ENCODE peak calls at places on chromosomes 11 and 22, in seven cellular contexts. One of them, this sample, is unnamed.

GRCh38 chr11:47916361-47916841 is 64.0 kb upstream of the PTPRJ start:
- DNase-seq in RWPE2: no peak
- DNase-seq in spleen: no peak
- DNase-seq in GM23248: no peak
- DNase-seq in pancreas: peak; percentile 75
- DNase-seq in small intestine: peak; percentile 68
- DNase-seq in esophagus muscularis mucosa: no peak
- DNase-seq in this sample: no peak

GRCh38 chr11:76888989-76889388 is 28.3 kb downstream of the ACER3 start:
- DNase-seq in RWPE2: no peak
- DNase-seq in spleen: no peak
- DNase-seq in GM23248: no peak
- DNase-seq in pancreas: no peak
- DNase-seq in small intestine: peak; percentile 38
- DNase-seq in esophagus muscularis mucosa: no peak
- DNase-seq in this sample: no peak

GRCh38 chr11:34651551-34651950 is 30.7 kb downstream of the EHF start:
- DNase-seq in RWPE2: no peak
- DNase-seq in spleen: no peak
- DNase-seq in GM23248: no peak
- DNase-seq in pancreas: no peak
- DNase-seq in small intestine: no peak
- DNase-seq in esophagus muscularis mucosa: no peak
- DNase-seq in this sample: peak; percentile 73

GRCh38 chr11:88384004-88384677 is 46.6 kb upstream of the CTSC start:
- DNase-seq in RWPE2: no peak
- DNase-seq in spleen: no peak
- DNase-seq in GM23248: peak; percentile 61
- DNase-seq in pancreas: no peak
- DNase-seq in small intestine: no peak
- DNase-seq in esophagus muscularis mucosa: no peak
- DNase-seq in this sample: no peak

GRCh38 chr11:131511794-131512193 is 141.4 kb downstream of the NTM start:
- DNase-seq in RWPE2: no peak
- DNase-seq in spleen: no peak
- DNase-seq in GM23248: peak; percentile 28
- DNase-seq in pancreas: peak; percentile 48
- DNase-seq in small intestine: peak; percentile 79
- DNase-seq in esophagus muscularis mucosa: no peak
- DNase-seq in this sample: no peak

GRCh38 chr11:108734956-108735559 is 70.2 kb downstream of the DDX10 start:
- DNase-seq in RWPE2: no peak
- DNase-seq in spleen: no peak
- DNase-seq in GM23248: peak; percentile 24
- DNase-seq in pancreas: no peak
- DNase-seq in small intestine: peak; percentile 22
- DNase-seq in esophagus muscularis mucosa: no peak
- DNase-seq in this sample: peak; percentile 14

GRCh38 chr11:66851251-66851620 is 5.6 kb upstream of the LRFN4 start:
- DNase-seq in RWPE2: peak; percentile 23
- DNase-seq in spleen: peak; percentile 41
- DNase-seq in GM23248: no peak
- DNase-seq in pancreas: peak; percentile 19
- DNase-seq in small intestine: no peak
- DNase-seq in esophagus muscularis mucosa: no peak
- DNase-seq in this sample: no peak

GRCh38 chr11:119361056-119361787 is 14.7 kb upstream of the MFRP start:
- DNase-seq in RWPE2: peak; percentile 92
- DNase-seq in spleen: peak; percentile 37
- DNase-seq in GM23248: peak; percentile 92
- DNase-seq in pancreas: peak; percentile 76
- DNase-seq in small intestine: peak; percentile 68
- DNase-seq in esophagus muscularis mucosa: no peak
- DNase-seq in this sample: peak; percentile 18

GRCh38 chr11:1825039-1825740 is 9.6 kb upstream of the SYT8 start:
- DNase-seq in RWPE2: no peak
- DNase-seq in spleen: peak; percentile 87
- DNase-seq in GM23248: no peak
- DNase-seq in pancreas: peak; percentile 78
- DNase-seq in small intestine: peak; percentile 56
- DNase-seq in esophagus muscularis mucosa: no peak
- DNase-seq in this sample: peak; percentile 83

GRCh38 chr22:31019276-31019930 is 50.3 kb downstream of the TUG1 start:
- DNase-seq in RWPE2: no peak
- DNase-seq in spleen: no peak
- DNase-seq in GM23248: no peak
- DNase-seq in pancreas: no peak
- DNase-seq in small intestine: peak; percentile 81
- DNase-seq in esophagus muscularis mucosa: no peak
- DNase-seq in this sample: no peak

GRCh38 chr22:32836286-32836859 is 34.9 kb downstream of the TIMP3 start:
- DNase-seq in RWPE2: no peak
- DNase-seq in spleen: no peak
- DNase-seq in GM23248: peak; percentile 56
- DNase-seq in pancreas: no peak
- DNase-seq in small intestine: peak; percentile 24
- DNase-seq in esophagus muscularis mucosa: no peak
- DNase-seq in this sample: peak; percentile 6

GRCh38 chr11:108967571-108967970 is 302.7 kb downstream of the DDX10 start:
- DNase-seq in RWPE2: no peak
- DNase-seq in spleen: no peak
- DNase-seq in GM23248: peak; percentile 71
- DNase-seq in pancreas: no peak
- DNase-seq in small intestine: no peak
- DNase-seq in esophagus muscularis mucosa: no peak
- DNase-seq in this sample: no peak

GRCh38 chr11:65058012-65058411 is 341 bp downstream of the NAALADL1 start:
- DNase-seq in RWPE2: no peak
- DNase-seq in spleen: no peak
- DNase-seq in GM23248: no peak
- DNase-seq in pancreas: no peak
- DNase-seq in small intestine: no peak
- DNase-seq in esophagus muscularis mucosa: no peak
- DNase-seq in this sample: no peak

GRCh38 chr11:103907548-103908455 is 128.6 kb upstream of the DDI1 start:
- DNase-seq in RWPE2: no peak
- DNase-seq in spleen: no peak
- DNase-seq in GM23248: peak; percentile 55
- DNase-seq in pancreas: no peak
- DNase-seq in small intestine: no peak
- DNase-seq in esophagus muscularis mucosa: no peak
- DNase-seq in this sample: no peak

GRCh38 chr11:34464591-34465036 is 25.9 kb downstream of the CAT start:
- DNase-seq in RWPE2: no peak
- DNase-seq in spleen: no peak
- DNase-seq in GM23248: no peak
- DNase-seq in pancreas: no peak
- DNase-seq in small intestine: no peak
- DNase-seq in esophagus muscularis mucosa: no peak
- DNase-seq in this sample: no peak

GRCh38 chr11:12724301-12725046 is 50.3 kb downstream of the TEAD1 start:
- DNase-seq in RWPE2: peak; percentile 85
- DNase-seq in spleen: no peak
- DNase-seq in GM23248: peak; percentile 45
- DNase-seq in pancreas: peak; percentile 69
- DNase-seq in small intestine: peak; percentile 96
- DNase-seq in esophagus muscularis mucosa: no peak
- DNase-seq in this sample: peak; percentile 60

GRCh38 chr22:26617251-26618199 is at the start of gene CRYBB1:
- DNase-seq in RWPE2: no peak
- DNase-seq in spleen: peak; percentile 77
- DNase-seq in GM23248: no peak
- DNase-seq in pancreas: no peak
- DNase-seq in small intestine: no peak
- DNase-seq in esophagus muscularis mucosa: no peak
- DNase-seq in this sample: no peak

GRCh38 chr11:10930961-10931760 is 73.3 kb upstream of the ZBED5 start:
- DNase-seq in RWPE2: no peak
- DNase-seq in spleen: peak; percentile 85
- DNase-seq in GM23248: peak; percentile 90
- DNase-seq in pancreas: peak; percentile 66
- DNase-seq in small intestine: peak; percentile 47
- DNase-seq in esophagus muscularis mucosa: peak; percentile 94
- DNase-seq in this sample: peak; percentile 82

GRCh38 chr22:31938258-31938657 is 6.1 kb upstream of the YWHAH start:
- DNase-seq in RWPE2: no peak
- DNase-seq in spleen: peak; percentile 23
- DNase-seq in GM23248: no peak
- DNase-seq in pancreas: no peak
- DNase-seq in small intestine: no peak
- DNase-seq in esophagus muscularis mucosa: no peak
- DNase-seq in this sample: no peak

DNA sequence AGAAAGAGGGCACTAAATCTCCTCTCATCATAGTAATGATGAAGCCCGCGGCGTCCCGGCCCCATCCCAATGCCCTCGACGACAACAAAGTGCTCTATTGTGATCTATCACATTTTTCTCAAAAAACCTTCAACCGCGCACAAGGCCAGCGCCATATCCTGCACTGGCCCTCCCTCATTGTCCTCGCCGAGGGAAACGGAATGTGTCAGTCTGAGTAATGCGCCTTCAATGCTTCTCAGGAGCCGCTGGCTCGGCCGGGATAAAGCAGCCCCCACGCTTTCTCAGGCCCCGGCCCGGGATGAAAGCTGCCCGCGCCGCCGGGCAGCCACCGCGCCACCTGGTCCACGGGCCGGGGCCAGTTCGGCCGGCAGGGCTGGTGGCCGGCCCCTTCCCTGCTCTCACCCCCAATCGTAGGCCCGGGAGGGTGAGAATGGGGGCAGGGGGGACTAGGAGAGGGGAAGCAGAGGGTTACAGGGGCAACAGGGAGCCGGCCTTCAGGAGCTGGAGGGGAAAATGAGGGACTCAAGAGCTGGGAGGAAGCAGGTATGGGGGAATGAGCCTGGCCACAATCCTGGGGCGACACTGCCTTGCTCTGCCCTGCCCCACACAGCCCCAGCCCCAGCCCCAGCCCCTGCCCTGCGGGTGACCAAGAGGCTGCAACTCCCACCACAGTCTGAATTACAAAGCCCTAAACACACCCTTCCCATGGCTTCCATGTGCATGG is 10.0 kb upstream of the LINC01488 start:
- DNase-seq in RWPE2: no peak
- DNase-seq in spleen: peak; percentile 54
- DNase-seq in GM23248: no peak
- DNase-seq in pancreas: no peak
- DNase-seq in small intestine: no peak
- DNase-seq in esophagus muscularis mucosa: no peak
- DNase-seq in this sample: no peak
- H3K9me3 ChIP-seq in RWPE2: no peaks in the 10 kb centered on the region
- H3K9me3 ChIP-seq in spleen: peaks cover 7% of the 10 kb centered on the region
- H3K9me3 ChIP-seq in GM23248: no peaks in the 10 kb centered on the region
- H3K9me3 ChIP-seq in pancreas: no peaks in the 10 kb centered on the region
- H3K9me3 ChIP-seq in small intestine: no peaks in the 10 kb centered on the region
- H3K9me3 ChIP-seq in esophagus muscularis mucosa: peaks cover 5% of the 10 kb centered on the region
- H3K9me3 ChIP-seq in this sample: no peaks in the 10 kb centered on the region

GRCh38 chr11:61042961-61043540 is 59.2 kb upstream of the CD5 start:
- DNase-seq in RWPE2: no peak
- DNase-seq in spleen: peak; percentile 68
- DNase-seq in GM23248: no peak
- DNase-seq in pancreas: no peak
- DNase-seq in small intestine: no peak
- DNase-seq in esophagus muscularis mucosa: no peak
- DNase-seq in this sample: no peak
- H3K4me3 ChIP-seq in RWPE2: no peak overlapping the region
- H3K4me3 ChIP-seq in spleen: peak overlapping the region; percentile 22
- H3K4me3 ChIP-seq in GM23248: no peak overlapping the region
- H3K4me3 ChIP-seq in pancreas: no peak overlapping the region
- H3K4me3 ChIP-seq in small intestine: no peak overlapping the region
- H3K4me3 ChIP-seq in esophagus muscularis mucosa: no peak overlapping the region
- H3K4me3 ChIP-seq in this sample: no peak overlapping the region

GRCh38 chr22:50446708-50447575 is 27.9 kb downstream of the SBF1 start:
- DNase-seq in RWPE2: no peak
- DNase-seq in spleen: no peak
- DNase-seq in GM23248: no peak
- DNase-seq in pancreas: peak; percentile 47
- DNase-seq in small intestine: no peak
- DNase-seq in esophagus muscularis mucosa: no peak
- DNase-seq in this sample: no peak
- H3K36me3 ChIP-seq in RWPE2: peaks cover 27% of the 10 kb centered on the region
- H3K36me3 ChIP-seq in spleen: peaks cover 52% of the 10 kb centered on the region
- H3K36me3 ChIP-seq in GM23248: peaks cover 3% of the 10 kb centered on the region
- H3K36me3 ChIP-seq in pancreas: peaks cover 38% of the 10 kb centered on the region
- H3K36me3 ChIP-seq in small intestine: peaks cover 17% of the 10 kb centered on the region
- H3K36me3 ChIP-seq in esophagus muscularis mucosa: peaks cover 75% of the 10 kb centered on the region
- H3K36me3 ChIP-seq in this sample: peaks cover 51% of the 10 kb centered on the region

GRCh38 chr11:134125507-134125906 is 56.6 kb downstream of the JAM3 start:
- DNase-seq in RWPE2: no peak
- DNase-seq in spleen: no peak
- DNase-seq in GM23248: no peak
- DNase-seq in pancreas: no peak
- DNase-seq in small intestine: no peak
- DNase-seq in esophagus muscularis mucosa: no peak
- DNase-seq in this sample: no peak

GRCh38 chr11:134120921-134121526 is 52.2 kb downstream of the JAM3 start:
- DNase-seq in RWPE2: no peak
- DNase-seq in spleen: no peak
- DNase-seq in GM23248: peak; percentile 79
- DNase-seq in pancreas: no peak
- DNase-seq in small intestine: no peak
- DNase-seq in esophagus muscularis mucosa: no peak
- DNase-seq in this sample: no peak

GRCh38 chr11:134126197-134126822 is 57.4 kb downstream of the JAM3 start:
- DNase-seq in RWPE2: no peak
- DNase-seq in spleen: no peak
- DNase-seq in GM23248: peak; percentile 96
- DNase-seq in pancreas: no peak
- DNase-seq in small intestine: no peak
- DNase-seq in esophagus muscularis mucosa: peak; percentile 84
- DNase-seq in this sample: no peak

GRCh38 chr11:134120143-134120850 is 51.4 kb downstream of the JAM3 start:
- DNase-seq in RWPE2: no peak
- DNase-seq in spleen: no peak
- DNase-seq in GM23248: peak; percentile 97
- DNase-seq in pancreas: no peak
- DNase-seq in small intestine: no peak
- DNase-seq in esophagus muscularis mucosa: peak; percentile 88
- DNase-seq in this sample: no peak

DNA sequence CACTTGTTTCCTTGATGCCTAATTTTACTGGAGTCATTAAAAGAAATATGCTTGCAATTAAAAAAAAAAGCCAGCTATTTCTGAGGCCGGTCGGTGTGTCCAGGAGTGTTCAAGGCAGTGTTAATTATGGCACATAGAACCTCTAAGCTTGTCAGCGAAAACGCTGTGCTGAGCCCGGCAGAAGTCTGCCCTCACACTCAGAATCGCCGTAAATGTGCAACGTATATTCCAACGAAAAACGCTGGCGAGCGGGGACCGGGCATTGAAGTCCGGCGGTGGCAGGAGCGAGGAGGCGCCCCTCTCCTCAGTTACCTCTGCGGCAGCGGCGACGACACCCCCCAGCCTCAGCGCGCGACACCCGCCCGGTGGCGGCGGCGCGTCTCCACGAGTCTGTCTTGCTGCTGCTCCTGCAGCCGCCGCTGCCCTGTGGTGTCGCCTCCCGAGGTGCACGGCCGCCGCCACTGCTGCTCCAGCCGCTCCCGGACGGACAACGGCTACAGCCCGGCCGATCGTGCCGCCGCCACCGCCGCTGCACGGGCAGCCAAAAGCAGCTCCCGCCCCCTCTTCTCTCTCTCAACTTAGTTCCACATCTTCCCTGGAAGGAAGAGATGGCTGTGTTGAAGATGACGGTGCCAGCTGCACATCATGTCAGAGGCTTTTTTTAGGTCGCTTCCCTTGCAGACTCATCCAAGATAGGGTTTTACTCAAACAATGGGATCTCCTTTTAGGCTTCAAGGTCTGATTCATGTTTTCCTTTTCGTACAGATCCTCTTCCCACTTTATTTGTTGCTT is 56.0 kb downstream of the JAM3 start:
- DNase-seq in RWPE2: no peak
- DNase-seq in spleen: peak; percentile 76
- DNase-seq in GM23248: peak; percentile 43
- DNase-seq in pancreas: peak; percentile 38
- DNase-seq in small intestine: peak; percentile 9
- DNase-seq in esophagus muscularis mucosa: no peak
- DNase-seq in this sample: no peak
- H3K9me3 ChIP-seq in RWPE2: no peaks in the 10 kb centered on the region
- H3K9me3 ChIP-seq in spleen: peaks cover 4% of the 10 kb centered on the region
- H3K9me3 ChIP-seq in GM23248: no peaks in the 10 kb centered on the region
- H3K9me3 ChIP-seq in pancreas: no peaks in the 10 kb centered on the region
- H3K9me3 ChIP-seq in small intestine: no peaks in the 10 kb centered on the region
- H3K9me3 ChIP-seq in esophagus muscularis mucosa: no peaks in the 10 kb centered on the region
- H3K9me3 ChIP-seq in this sample: no peaks in the 10 kb centered on the region